ENCODE peak calls at places on chromosomes 16 and 17, in seven cellular contexts. One of them, this sample, is unnamed.

GRCh38 chr16:7513429-7513828 is 180.8 kb downstream of the RBFOX1 start:
- DNase-seq in skeletal muscle cell: no peak
- DNase-seq in hippocampal formation: no peak
- DNase-seq in stimulated activated naive CD8-positive, alpha-beta T cell treated with anti-CD3 and anti-CD28 coated beads, Interleukin-15, Interleukin-2, amounts not matched to agents 100 U/mL and 50 U/mL, for 24 hours: peak
- DNase-seq in mucosa of gallbladder: no peak
- DNase-seq in A172: peak
- DNase-seq in activated gamma-delta T cell treated with Interleukin-2 at 50 U/mL for 16 hours: no peak
- DNase-seq in this sample: no peak

GRCh38 chr17:78817123-78817522 is 23.5 kb downstream of the USP36 start:
- DNase-seq in hippocampal formation: no peak
- DNase-seq in mucosa of gallbladder: peak
- DNase-seq in activated gamma-delta T cell treated with Interleukin-2 at 50 U/mL for 16 hours: peak
- DNase-seq in stimulated activated naive CD8-positive, alpha-beta T cell treated with anti-CD3 and anti-CD28 coated beads, Interleukin-15, Interleukin-2, amounts not matched to agents 100 U/mL and 50 U/mL, for 24 hours: peak
- DNase-seq in A172: no peak
- DNase-seq in skeletal muscle cell: no peak
- DNase-seq in this sample: no peak

GRCh38 chr17:78374631-78375274 is 3.7 kb upstream of the PGS1 start:
- DNase-seq in activated gamma-delta T cell treated with Interleukin-2 at 50 U/mL for 16 hours: no peak
- DNase-seq in mucosa of gallbladder: no peak
- DNase-seq in stimulated activated naive CD8-positive, alpha-beta T cell treated with anti-CD3 and anti-CD28 coated beads, Interleukin-15, Interleukin-2, amounts not matched to agents 100 U/mL and 50 U/mL, for 24 hours: no peak
- DNase-seq in skeletal muscle cell: peak
- DNase-seq in hippocampal formation: no peak
- DNase-seq in A172: no peak
- DNase-seq in this sample: no peak

GRCh38 chr17:48835971-48836370 is 5.1 kb downstream of the CALCOCO2 start:
- DNase-seq in hippocampal formation: no peak
- DNase-seq in A172: no peak
- DNase-seq in skeletal muscle cell: no peak
- DNase-seq in mucosa of gallbladder: no peak
- DNase-seq in stimulated activated naive CD8-positive, alpha-beta T cell treated with anti-CD3 and anti-CD28 coated beads, Interleukin-15, Interleukin-2, amounts not matched to agents 100 U/mL and 50 U/mL, for 24 hours: no peak
- DNase-seq in activated gamma-delta T cell treated with Interleukin-2 at 50 U/mL for 16 hours: no peak
- DNase-seq in this sample: no peak

GRCh38 chr17:75077490-75078096 is 10.2 kb upstream of the SLC16A5 start:
- DNase-seq in stimulated activated naive CD8-positive, alpha-beta T cell treated with anti-CD3 and anti-CD28 coated beads, Interleukin-15, Interleukin-2, amounts not matched to agents 100 U/mL and 50 U/mL, for 24 hours: peak
- DNase-seq in mucosa of gallbladder: peak
- DNase-seq in A172: no peak
- DNase-seq in hippocampal formation: peak
- DNase-seq in skeletal muscle cell: no peak
- DNase-seq in activated gamma-delta T cell treated with Interleukin-2 at 50 U/mL for 16 hours: peak
- DNase-seq in this sample: no peak

GRCh38 chr16:793414-793813 is 5.0 kb downstream of the CHTF18 start:
- DNase-seq in A172: no peak
- DNase-seq in stimulated activated naive CD8-positive, alpha-beta T cell treated with anti-CD3 and anti-CD28 coated beads, Interleukin-15, Interleukin-2, amounts not matched to agents 100 U/mL and 50 U/mL, for 24 hours: no peak
- DNase-seq in hippocampal formation: no peak
- DNase-seq in mucosa of gallbladder: no peak
- DNase-seq in activated gamma-delta T cell treated with Interleukin-2 at 50 U/mL for 16 hours: no peak
- DNase-seq in skeletal muscle cell: no peak
- DNase-seq in this sample: no peak

GRCh38 chr17:77358801-77359716 is 218.3 kb downstream of the SEC14L1 start:
- DNase-seq in stimulated activated naive CD8-positive, alpha-beta T cell treated with anti-CD3 and anti-CD28 coated beads, Interleukin-15, Interleukin-2, amounts not matched to agents 100 U/mL and 50 U/mL, for 24 hours: peak
- DNase-seq in mucosa of gallbladder: no peak
- DNase-seq in A172: no peak
- DNase-seq in hippocampal formation: no peak
- DNase-seq in activated gamma-delta T cell treated with Interleukin-2 at 50 U/mL for 16 hours: peak
- DNase-seq in skeletal muscle cell: no peak
- DNase-seq in this sample: no peak

GRCh38 chr17:74190807-74191206 is 12.7 kb upstream of the RPL38 start:
- DNase-seq in hippocampal formation: no peak
- DNase-seq in activated gamma-delta T cell treated with Interleukin-2 at 50 U/mL for 16 hours: no peak
- DNase-seq in skeletal muscle cell: no peak
- DNase-seq in mucosa of gallbladder: no peak
- DNase-seq in A172: no peak
- DNase-seq in stimulated activated naive CD8-positive, alpha-beta T cell treated with anti-CD3 and anti-CD28 coated beads, Interleukin-15, Interleukin-2, amounts not matched to agents 100 U/mL and 50 U/mL, for 24 hours: no peak
- DNase-seq in this sample: no peak

GRCh38 chr17:58936295-58936694 is 170.4 kb downstream of the TRIM37 start:
- DNase-seq in A172: no peak
- DNase-seq in activated gamma-delta T cell treated with Interleukin-2 at 50 U/mL for 16 hours: no peak
- DNase-seq in hippocampal formation: no peak
- DNase-seq in mucosa of gallbladder: no peak
- DNase-seq in stimulated activated naive CD8-positive, alpha-beta T cell treated with anti-CD3 and anti-CD28 coated beads, Interleukin-15, Interleukin-2, amounts not matched to agents 100 U/mL and 50 U/mL, for 24 hours: no peak
- DNase-seq in skeletal muscle cell: no peak
- DNase-seq in this sample: no peak

GRCh38 chr17:3916013-3916696 is at the start of gene P2RX1:
- DNase-seq in A172: peak
- DNase-seq in mucosa of gallbladder: peak
- DNase-seq in skeletal muscle cell: no peak
- DNase-seq in stimulated activated naive CD8-positive, alpha-beta T cell treated with anti-CD3 and anti-CD28 coated beads, Interleukin-15, Interleukin-2, amounts not matched to agents 100 U/mL and 50 U/mL, for 24 hours: peak
- DNase-seq in activated gamma-delta T cell treated with Interleukin-2 at 50 U/mL for 16 hours: peak
- DNase-seq in hippocampal formation: no peak
- DNase-seq in this sample: no peak

GRCh38 chr16:75754126-75754525 is 27.8 kb upstream of the CPHXL start:
- DNase-seq in activated gamma-delta T cell treated with Interleukin-2 at 50 U/mL for 16 hours: no peak
- DNase-seq in stimulated activated naive CD8-positive, alpha-beta T cell treated with anti-CD3 and anti-CD28 coated beads, Interleukin-15, Interleukin-2, amounts not matched to agents 100 U/mL and 50 U/mL, for 24 hours: no peak
- DNase-seq in A172: no peak
- DNase-seq in hippocampal formation: no peak
- DNase-seq in mucosa of gallbladder: peak
- DNase-seq in skeletal muscle cell: no peak
- DNase-seq in this sample: no peak

GRCh38 chr16:58000706-58001676 is at the start of gene USB1:
- DNase-seq in hippocampal formation: peak
- DNase-seq in skeletal muscle cell: no peak
- DNase-seq in A172: peak
- DNase-seq in stimulated activated naive CD8-positive, alpha-beta T cell treated with anti-CD3 and anti-CD28 coated beads, Interleukin-15, Interleukin-2, amounts not matched to agents 100 U/mL and 50 U/mL, for 24 hours: peak
- DNase-seq in activated gamma-delta T cell treated with Interleukin-2 at 50 U/mL for 16 hours: peak
- DNase-seq in mucosa of gallbladder: peak
- DNase-seq in this sample: no peak

GRCh38 chr16:74742051-74742481 is 32.6 kb downstream of the FA2H start:
- DNase-seq in A172: no peak
- DNase-seq in skeletal muscle cell: peak
- DNase-seq in activated gamma-delta T cell treated with Interleukin-2 at 50 U/mL for 16 hours: no peak
- DNase-seq in hippocampal formation: no peak
- DNase-seq in mucosa of gallbladder: no peak
- DNase-seq in stimulated activated naive CD8-positive, alpha-beta T cell treated with anti-CD3 and anti-CD28 coated beads, Interleukin-15, Interleukin-2, amounts not matched to agents 100 U/mL and 50 U/mL, for 24 hours: no peak
- DNase-seq in this sample: no peak

GRCh38 chr17:8109669-8110455 is 8.5 kb downstream of the ALOXE3 start:
- DNase-seq in stimulated activated naive CD8-positive, alpha-beta T cell treated with anti-CD3 and anti-CD28 coated beads, Interleukin-15, Interleukin-2, amounts not matched to agents 100 U/mL and 50 U/mL, for 24 hours: peak
- DNase-seq in mucosa of gallbladder: no peak
- DNase-seq in activated gamma-delta T cell treated with Interleukin-2 at 50 U/mL for 16 hours: peak
- DNase-seq in skeletal muscle cell: no peak
- DNase-seq in hippocampal formation: no peak
- DNase-seq in A172: no peak
- DNase-seq in this sample: no peak

GRCh38 chr16:84141143-84141670 is 3.8 kb downstream of the HSDL1 start:
- DNase-seq in stimulated activated naive CD8-positive, alpha-beta T cell treated with anti-CD3 and anti-CD28 coated beads, Interleukin-15, Interleukin-2, amounts not matched to agents 100 U/mL and 50 U/mL, for 24 hours: no peak
- DNase-seq in skeletal muscle cell: no peak
- DNase-seq in A172: no peak
- DNase-seq in activated gamma-delta T cell treated with Interleukin-2 at 50 U/mL for 16 hours: no peak
- DNase-seq in hippocampal formation: no peak
- DNase-seq in mucosa of gallbladder: no peak
- DNase-seq in this sample: no peak

GRCh38 chr16:1208239-1208830 is 16.7 kb downstream of the TPSG1 start:
- DNase-seq in mucosa of gallbladder: no peak
- DNase-seq in activated gamma-delta T cell treated with Interleukin-2 at 50 U/mL for 16 hours: no peak
- DNase-seq in skeletal muscle cell: no peak
- DNase-seq in hippocampal formation: no peak
- DNase-seq in stimulated activated naive CD8-positive, alpha-beta T cell treated with anti-CD3 and anti-CD28 coated beads, Interleukin-15, Interleukin-2, amounts not matched to agents 100 U/mL and 50 U/mL, for 24 hours: no peak
- DNase-seq in A172: no peak
- DNase-seq in this sample: no peak

GRCh38 chr16:67504190-67505021 is 21.1 kb upstream of the AGRP start:
- DNase-seq in stimulated activated naive CD8-positive, alpha-beta T cell treated with anti-CD3 and anti-CD28 coated beads, Interleukin-15, Interleukin-2, amounts not matched to agents 100 U/mL and 50 U/mL, for 24 hours: peak
- DNase-seq in A172: peak
- DNase-seq in skeletal muscle cell: no peak
- DNase-seq in mucosa of gallbladder: no peak
- DNase-seq in activated gamma-delta T cell treated with Interleukin-2 at 50 U/mL for 16 hours: peak
- DNase-seq in hippocampal formation: no peak
- DNase-seq in this sample: no peak

GRCh38 chr17:77681820-77682219 is 276.7 kb upstream of the TNRC6C start:
- DNase-seq in stimulated activated naive CD8-positive, alpha-beta T cell treated with anti-CD3 and anti-CD28 coated beads, Interleukin-15, Interleukin-2, amounts not matched to agents 100 U/mL and 50 U/mL, for 24 hours: no peak
- DNase-seq in A172: no peak
- DNase-seq in mucosa of gallbladder: peak
- DNase-seq in skeletal muscle cell: peak
- DNase-seq in hippocampal formation: no peak
- DNase-seq in activated gamma-delta T cell treated with Interleukin-2 at 50 U/mL for 16 hours: no peak
- DNase-seq in this sample: no peak

GRCh38 chr16:89727406-89728120 is 6.2 kb downstream of the ZNF276 start:
- DNase-seq in hippocampal formation: no peak
- DNase-seq in activated gamma-delta T cell treated with Interleukin-2 at 50 U/mL for 16 hours: no peak
- DNase-seq in stimulated activated naive CD8-positive, alpha-beta T cell treated with anti-CD3 and anti-CD28 coated beads, Interleukin-15, Interleukin-2, amounts not matched to agents 100 U/mL and 50 U/mL, for 24 hours: no peak
- DNase-seq in mucosa of gallbladder: no peak
- DNase-seq in A172: peak
- DNase-seq in skeletal muscle cell: no peak
- DNase-seq in this sample: no peak

GRCh38 chr17:19364699-19365498 is 2.4 kb upstream of the B9D1 start:
- DNase-seq in activated gamma-delta T cell treated with Interleukin-2 at 50 U/mL for 16 hours: no peak
- DNase-seq in mucosa of gallbladder: no peak
- DNase-seq in hippocampal formation: no peak
- DNase-seq in skeletal muscle cell: no peak
- DNase-seq in A172: no peak
- DNase-seq in stimulated activated naive CD8-positive, alpha-beta T cell treated with anti-CD3 and anti-CD28 coated beads, Interleukin-15, Interleukin-2, amounts not matched to agents 100 U/mL and 50 U/mL, for 24 hours: no peak
- DNase-seq in this sample: no peak